ENCODE peak calls at places on chromosome 19, in four cellular contexts. U, P, C and X are unnamed samples. For H3K9me3, the result is how much of the 10 kb centered on the place peaks cover.

GRCh38 chr19:48967346-48968178 is 2.5 kb downstream of the FTL start:
- DNase-seq in U (no peak), P (no peak), C (peak), X (no peak)

GRCh38 chr19:10237702-10238101 is 6.6 kb upstream of the S1PR2 start:
- DNase-seq in U (no peak), P (no peak), C (no peak), X (no peak)

GRCh38 chr19:13796301-13797057 is 1.2 kb downstream of the ZSWIM4 start:
- DNase-seq in U (peak), P (peak), C (peak), X (no peak)

GRCh38 chr19:31408460-31409124 is 59.4 kb upstream of the TSHZ3 start:
- DNase-seq in U (no peak), P (no peak), C (peak), X (no peak)

GRCh38 chr19:12834976-12835757 is 788 bp upstream of the RTBDN start:
- DNase-seq in U (peak), P (no peak), C (no peak), X (peak)

GRCh38 chr19:8655340-8655709 is 24.9 kb downstream of the NFILZ start:
- DNase-seq in U (peak), P (no peak), C (no peak), X (no peak)

GRCh38 chr19:7904074-7905020 is 670 bp downstream of the MAP2K7 start:
- DNase-seq in U (peak), P (no peak), C (no peak), X (no peak)

GRCh38 chr19:7980168-7980567 is 25.3 kb downstream of the ELAVL1 start:
- DNase-seq in U (no peak), P (no peak), C (no peak), X (no peak)

GRCh38 chr19:858868-859843 is at the start of gene CFD:
- DNase-seq in U (no peak), P (no peak), C (peak), X (no peak)

GRCh38 chr19:38666662-38667448 is 19.4 kb downstream of the ACTN4 start:
- DNase-seq in U (peak), P (peak), C (peak), X (peak)

GRCh38 chr19:54572696-54573311 is 786 bp upstream of the LILRA2 start:
- DNase-seq in U (no peak), P (no peak), C (no peak), X (no peak)

GRCh38 chr19:38714354-38714778 is 29.9 kb downstream of the CAPN12 start:
- DNase-seq in U (no peak), P (no peak), C (no peak), X (no peak)

GRCh38 chr19:42208612-42209011 is 8.9 kb downstream of the DEDD2 start:
- DNase-seq in U (no peak), P (no peak), C (no peak), X (no peak)

GRCh38 chr19:31377736-31378135 is 28.5 kb upstream of the TSHZ3 start:
- DNase-seq in U (no peak), P (no peak), C (no peak), X (no peak)

GRCh38 chr19:41531438-41532311 is 44.3 kb upstream of the CEACAM21 start:
- DNase-seq in U (peak), P (peak), C (peak), X (no peak)

GRCh38 chr19:16403151-16403977 is 68.4 kb downstream of the EPS15L1 start:
- DNase-seq in U (no peak), P (no peak), C (peak), X (no peak)

GRCh38 chr19:16737909-16738308 is 18.3 kb downstream of the NWD1 start:
- DNase-seq in U (no peak), P (no peak), C (no peak), X (no peak)

GRCh38 chr19:2627319-2627829 is 75.1 kb downstream of the GNG7 start:
- DNase-seq in U (peak), P (peak), C (peak), X (peak)

GRCh38 chr19:6020972-6021805 is 43.2 kb upstream of the RANBP3 start:
- DNase-seq in U (no peak), P (no peak), C (no peak), X (no peak)

GRCh38 chr19:51743405-51743804 is 8.3 kb downstream of the FPR1 start:
- DNase-seq in U (no peak), P (no peak), C (no peak), X (no peak)

GRCh38 chr19:13881231-13881691 is 4.3 kb downstream of the NANOS3 start:
- DNase-seq in U (peak), P (no peak), C (no peak), X (peak)

GRCh38 chr19:53394522-53394973 is 401 bp upstream of the ZNF765 start:
- DNase-seq in U (no peak), P (peak), C (peak), X (peak)

GRCh38 chr19:38868551-38868950 is 9.5 kb downstream of the RINL start:
- DNase-seq in U (no peak), P (no peak), C (no peak), X (no peak)

GRCh38 chr19:57406516-57407123 is 4.3 kb upstream of the ZNF17 start:
- DNase-seq in U (peak), P (peak), C (no peak), X (peak)

GRCh38 chr19:8370176-8371010 is 6.4 kb downstream of the ANGPTL4 start:
- DNase-seq in U (no peak), P (no peak), C (peak), X (peak)

GRCh38 chr19:55753401-55753800 is 5.5 kb upstream of the RFPL4A start:
- DNase-seq in U (no peak), P (no peak), C (no peak), X (no peak)
- H3K9me3 ChIP-seq in U (under half), P (under half), C (under half), X (under half)

GRCh38 chr19:43960411-43960810 is 9.4 kb downstream of the ZNF221 start:
- DNase-seq in U (no peak), P (no peak), C (no peak), X (no peak)

GRCh38 chr19:43966079-43966694 is 15.2 kb downstream of the ZNF221 start:
- DNase-seq in U (no peak), P (no peak), C (no peak), X (no peak)
- H3K9me3 ChIP-seq in U (half or more), P (half or more), C (half or more), X (under half)

GRCh38 chr19:46497773-46498172 is 2.1 kb upstream of the PNMA8B start:
- DNase-seq in U (no peak), P (no peak), C (no peak), X (no peak)
- H3K9me3 ChIP-seq in U (under half), P (under half), C (under half), X (under half)

GRCh38 chr19:18833849-18834643 is 2.3 kb downstream of the UPF1 start:
- DNase-seq in U (no peak), P (no peak), C (no peak), X (no peak)
- H3K9me3 ChIP-seq in U (under half), P (under half), C (under half), X (under half)